ENCODE peak calls at places on chromosomes 16 and 17, in eight cellular contexts. Z is EL, U is colonic mucosa, M is fibroblast of the aortic adventitia, T is glutamatergic neuron, K is GM18507, N is cardiac muscle cell, W is left colon. B is an unnamed sample.

GRCh38 chr16:51884773-51885172 is 662.2 kb downstream of the TOX3 start:
- DNase-seq in Z (no peak), U (no peak), M (no peak), T (no peak), K (no peak), N (no peak), W (no peak), B (no peak)

GRCh38 chr17:75124041-75124818 is 7.3 kb downstream of the NT5C start:
- DNase-seq in Z (peak), U (peak), M (peak), T (no peak), K (no peak), N (peak), W (peak), B (no peak)

GRCh38 chr17:7951143-7951792 is 19.3 kb downstream of the CNTROB start:
- DNase-seq in Z (no peak), U (no peak), M (no peak), T (no peak), K (no peak), N (no peak), W (no peak), B (no peak)

GRCh38 chr16:48862087-48862532 is 252.1 kb upstream of the N4BP1 start:
- DNase-seq in Z (peak), U (peak), M (peak), T (no peak), K (no peak), N (no peak), W (no peak), B (no peak)

GRCh38 chr17:76848670-76849069 is 19.5 kb upstream of the MGAT5B start:
- DNase-seq in Z (no peak), U (no peak), M (no peak), T (no peak), K (no peak), N (no peak), W (no peak), B (no peak)

GRCh38 chr16:57960826-57961472 is 10.0 kb downstream of the CNGB1 start:
- DNase-seq in Z (no peak), U (no peak), M (no peak), T (no peak), K (no peak), N (no peak), W (no peak), B (no peak)

GRCh38 chr17:850828-851759 is 68.9 kb downstream of the MRM3 start:
- DNase-seq in Z (peak), U (no peak), M (peak), T (peak), K (no peak), N (peak), W (no peak), B (no peak)

GRCh38 chr17:20063665-20064648 is 54.8 kb downstream of the SPECC1 start:
- DNase-seq in Z (peak), U (peak), M (peak), T (no peak), K (no peak), N (peak), W (peak), B (peak)

GRCh38 chr17:7060165-7060890 is 16.4 kb upstream of the SLC16A11 start:
- DNase-seq in Z (peak), U (no peak), M (peak), T (no peak), K (no peak), N (peak), W (no peak), B (no peak)

GRCh38 chr17:37170881-37171460 is 204.8 kb upstream of the C17orf78 start:
- DNase-seq in Z (no peak), U (no peak), M (peak), T (no peak), K (no peak), N (no peak), W (no peak), B (no peak)

GRCh38 chr16:30032083-30032819 is 1.2 kb upstream of the TLCD3B start:
- DNase-seq in Z (peak), U (peak), M (peak), T (peak), K (no peak), N (peak), W (no peak), B (no peak)

GRCh38 chr17:38967290-38967738 is at the start of gene FBXO47:
- DNase-seq in Z (peak), U (peak), M (peak), T (peak), K (peak), N (peak), W (peak), B (peak)

GRCh38 chr16:17379121-17379571 is 91.6 kb downstream of the XYLT1 start:
- DNase-seq in Z (peak), U (no peak), M (peak), T (no peak), K (no peak), N (peak), W (no peak), B (no peak)

GRCh38 chr17:3889613-3890012 is 3.2 kb downstream of the CAMKK1 start:
- DNase-seq in Z (no peak), U (no peak), M (no peak), T (no peak), K (no peak), N (no peak), W (no peak), B (no peak)

GRCh38 chr16:1029259-1029545 is 43.3 kb upstream of the SSTR5 start:
- DNase-seq in Z (no peak), U (no peak), M (no peak), T (no peak), K (no peak), N (no peak), W (no peak), B (no peak)

GRCh38 chr16:31092330-31092729 is 2.3 kb downstream of the VKORC1 start:
- DNase-seq in Z (peak), U (no peak), M (no peak), T (no peak), K (no peak), N (no peak), W (no peak), B (no peak)

GRCh38 chr17:4858880-4859260 is 25.7 kb downstream of the MINK1 start:
- DNase-seq in Z (peak), U (peak), M (peak), T (no peak), K (no peak), N (peak), W (peak), B (no peak)

GRCh38 chr16:75309156-75309555 is 57.7 kb upstream of the BCAR1 start:
- DNase-seq in Z (no peak), U (no peak), M (no peak), T (no peak), K (no peak), N (no peak), W (no peak), B (no peak)

GRCh38 chr17:34306466-34306865 is 12.8 kb upstream of the CCL8 start:
- DNase-seq in Z (peak), U (no peak), M (peak), T (no peak), K (no peak), N (peak), W (no peak), B (no peak)

GRCh38 chr16:5850632-5851175 is 753.1 kb upstream of the EEF2KMT start:
- DNase-seq in Z (no peak), U (no peak), M (no peak), T (no peak), K (no peak), N (no peak), W (no peak), B (no peak)

GRCh38 chr17:67265620-67266019 is 20.6 kb upstream of the HELZ start:
- DNase-seq in Z (no peak), U (no peak), M (no peak), T (no peak), K (no peak), N (no peak), W (no peak), B (no peak)

GRCh38 chr16:56944954-56945839 is 13.3 kb downstream of the HERPUD1 start:
- DNase-seq in Z (peak), U (no peak), M (peak), T (no peak), K (no peak), N (no peak), W (no peak), B (no peak)

GRCh38 chr17:63497708-63498483 is 21.0 kb downstream of the ACE start:
- DNase-seq in Z (peak), U (no peak), M (no peak), T (peak), K (no peak), N (peak), W (no peak), B (no peak)

GRCh38 chr16:88749358-88749757 is 35.7 kb downstream of the PIEZO1 start:
- DNase-seq in Z (no peak), U (no peak), M (no peak), T (no peak), K (no peak), N (no peak), W (no peak), B (no peak)

GRCh38 chr16:29821663-29822115 is 1.4 kb downstream of the MVP start:
- DNase-seq in Z (peak), U (no peak), M (peak), T (no peak), K (no peak), N (peak), W (peak), B (no peak)